ENCODE peak calls at places on chromosome 2, in ten cellular contexts. One of them, this sample, is unnamed.

GRCh38 chr2:73888388-73888787 is 4.4 kb upstream of the ACTG2 start:
- DNase-seq in NCI-H2227 treated with DMSO at 0.1 percent for 48 hours: no peak
- DNase-seq in stimulated activated effector memory CD8-positive, alpha-beta T cell treated with anti-CD3 and anti-CD28 coated beads, Interleukin-12 subunit alpha, Interleukin-12 subunit beta, amount 100 ng/mL, for 72 hours: no peak
- DNase-seq in ovary: no peak
- DNase-seq in CD4-positive, CD25-positive, alpha-beta regulatory T cell: peak
- DNase-seq in stimulated activated CD8-positive, alpha-beta memory T cell treated with anti-CD3 and anti-CD28 coated beads, Interleukin-4, amount 100 ng/mL, for 24 hours: no peak
- DNase-seq in activated naive CD4-positive, alpha-beta T cell treated with Interleukin-2 at 50 U/mL for 16 hours: no peak
- DNase-seq in stimulated activated CD4-positive, alpha-beta T cell treated with anti-CD3 and anti-CD28 coated beads, Interleukin-15, amount 100 ng/mL, for 1 hour: no peak
- DNase-seq in heart right ventricle: no peak
- DNase-seq in activated T-helper 1 cell treated with anti-CD3 and anti-CD28 coated beads, Interleukin-2, amount 50 U/mL, for 16 hours: no peak
- DNase-seq in this sample: no peak

GRCh38 chr2:215960825-215961224 is 52.5 kb downstream of the MREG start:
- DNase-seq in NCI-H2227 treated with DMSO at 0.1 percent for 48 hours: no peak
- DNase-seq in stimulated activated effector memory CD8-positive, alpha-beta T cell treated with anti-CD3 and anti-CD28 coated beads, Interleukin-12 subunit alpha, Interleukin-12 subunit beta, amount 100 ng/mL, for 72 hours: no peak
- DNase-seq in ovary: no peak
- DNase-seq in CD4-positive, CD25-positive, alpha-beta regulatory T cell: no peak
- DNase-seq in stimulated activated CD8-positive, alpha-beta memory T cell treated with anti-CD3 and anti-CD28 coated beads, Interleukin-4, amount 100 ng/mL, for 24 hours: no peak
- DNase-seq in activated naive CD4-positive, alpha-beta T cell treated with Interleukin-2 at 50 U/mL for 16 hours: no peak
- DNase-seq in stimulated activated CD4-positive, alpha-beta T cell treated with anti-CD3 and anti-CD28 coated beads, Interleukin-15, amount 100 ng/mL, for 1 hour: no peak
- DNase-seq in heart right ventricle: no peak
- DNase-seq in activated T-helper 1 cell treated with anti-CD3 and anti-CD28 coated beads, Interleukin-2, amount 50 U/mL, for 16 hours: no peak
- DNase-seq in this sample: no peak

GRCh38 chr2:231683907-231684306 is 24.4 kb upstream of the PTMA start:
- DNase-seq in NCI-H2227 treated with DMSO at 0.1 percent for 48 hours: no peak
- DNase-seq in stimulated activated effector memory CD8-positive, alpha-beta T cell treated with anti-CD3 and anti-CD28 coated beads, Interleukin-12 subunit alpha, Interleukin-12 subunit beta, amount 100 ng/mL, for 72 hours: no peak
- DNase-seq in ovary: no peak
- DNase-seq in CD4-positive, CD25-positive, alpha-beta regulatory T cell: no peak
- DNase-seq in stimulated activated CD8-positive, alpha-beta memory T cell treated with anti-CD3 and anti-CD28 coated beads, Interleukin-4, amount 100 ng/mL, for 24 hours: no peak
- DNase-seq in activated naive CD4-positive, alpha-beta T cell treated with Interleukin-2 at 50 U/mL for 16 hours: no peak
- DNase-seq in stimulated activated CD4-positive, alpha-beta T cell treated with anti-CD3 and anti-CD28 coated beads, Interleukin-15, amount 100 ng/mL, for 1 hour: no peak
- DNase-seq in heart right ventricle: no peak
- DNase-seq in activated T-helper 1 cell treated with anti-CD3 and anti-CD28 coated beads, Interleukin-2, amount 50 U/mL, for 16 hours: no peak
- DNase-seq in this sample: no peak

GRCh38 chr2:119290859-119291587 is 67.4 kb downstream of the STEAP3 start:
- DNase-seq in NCI-H2227 treated with DMSO at 0.1 percent for 48 hours: peak
- DNase-seq in stimulated activated effector memory CD8-positive, alpha-beta T cell treated with anti-CD3 and anti-CD28 coated beads, Interleukin-12 subunit alpha, Interleukin-12 subunit beta, amount 100 ng/mL, for 72 hours: no peak
- DNase-seq in ovary: peak
- DNase-seq in CD4-positive, CD25-positive, alpha-beta regulatory T cell: no peak
- DNase-seq in stimulated activated CD8-positive, alpha-beta memory T cell treated with anti-CD3 and anti-CD28 coated beads, Interleukin-4, amount 100 ng/mL, for 24 hours: peak
- DNase-seq in activated naive CD4-positive, alpha-beta T cell treated with Interleukin-2 at 50 U/mL for 16 hours: peak
- DNase-seq in stimulated activated CD4-positive, alpha-beta T cell treated with anti-CD3 and anti-CD28 coated beads, Interleukin-15, amount 100 ng/mL, for 1 hour: peak
- DNase-seq in heart right ventricle: peak
- DNase-seq in activated T-helper 1 cell treated with anti-CD3 and anti-CD28 coated beads, Interleukin-2, amount 50 U/mL, for 16 hours: peak
- DNase-seq in this sample: no peak

GRCh38 chr2:127388423-127389164 is 819 bp upstream of the MAP3K2 start:
- DNase-seq in NCI-H2227 treated with DMSO at 0.1 percent for 48 hours: no peak
- DNase-seq in stimulated activated effector memory CD8-positive, alpha-beta T cell treated with anti-CD3 and anti-CD28 coated beads, Interleukin-12 subunit alpha, Interleukin-12 subunit beta, amount 100 ng/mL, for 72 hours: no peak
- DNase-seq in ovary: no peak
- DNase-seq in CD4-positive, CD25-positive, alpha-beta regulatory T cell: no peak
- DNase-seq in stimulated activated CD8-positive, alpha-beta memory T cell treated with anti-CD3 and anti-CD28 coated beads, Interleukin-4, amount 100 ng/mL, for 24 hours: no peak
- DNase-seq in activated naive CD4-positive, alpha-beta T cell treated with Interleukin-2 at 50 U/mL for 16 hours: peak
- DNase-seq in stimulated activated CD4-positive, alpha-beta T cell treated with anti-CD3 and anti-CD28 coated beads, Interleukin-15, amount 100 ng/mL, for 1 hour: no peak
- DNase-seq in heart right ventricle: no peak
- DNase-seq in activated T-helper 1 cell treated with anti-CD3 and anti-CD28 coated beads, Interleukin-2, amount 50 U/mL, for 16 hours: no peak
- DNase-seq in this sample: no peak

GRCh38 chr2:187819624-187820023 is 265.4 kb upstream of the TFPI start:
- DNase-seq in NCI-H2227 treated with DMSO at 0.1 percent for 48 hours: no peak
- DNase-seq in stimulated activated effector memory CD8-positive, alpha-beta T cell treated with anti-CD3 and anti-CD28 coated beads, Interleukin-12 subunit alpha, Interleukin-12 subunit beta, amount 100 ng/mL, for 72 hours: no peak
- DNase-seq in ovary: no peak
- DNase-seq in CD4-positive, CD25-positive, alpha-beta regulatory T cell: no peak
- DNase-seq in stimulated activated CD8-positive, alpha-beta memory T cell treated with anti-CD3 and anti-CD28 coated beads, Interleukin-4, amount 100 ng/mL, for 24 hours: no peak
- DNase-seq in activated naive CD4-positive, alpha-beta T cell treated with Interleukin-2 at 50 U/mL for 16 hours: no peak
- DNase-seq in stimulated activated CD4-positive, alpha-beta T cell treated with anti-CD3 and anti-CD28 coated beads, Interleukin-15, amount 100 ng/mL, for 1 hour: no peak
- DNase-seq in heart right ventricle: no peak
- DNase-seq in activated T-helper 1 cell treated with anti-CD3 and anti-CD28 coated beads, Interleukin-2, amount 50 U/mL, for 16 hours: no peak
- DNase-seq in this sample: no peak

GRCh38 chr2:68458962-68459361 is 8.1 kb downstream of the FBXO48 start:
- DNase-seq in NCI-H2227 treated with DMSO at 0.1 percent for 48 hours: no peak
- DNase-seq in stimulated activated effector memory CD8-positive, alpha-beta T cell treated with anti-CD3 and anti-CD28 coated beads, Interleukin-12 subunit alpha, Interleukin-12 subunit beta, amount 100 ng/mL, for 72 hours: no peak
- DNase-seq in ovary: no peak
- DNase-seq in CD4-positive, CD25-positive, alpha-beta regulatory T cell: no peak
- DNase-seq in stimulated activated CD8-positive, alpha-beta memory T cell treated with anti-CD3 and anti-CD28 coated beads, Interleukin-4, amount 100 ng/mL, for 24 hours: no peak
- DNase-seq in activated naive CD4-positive, alpha-beta T cell treated with Interleukin-2 at 50 U/mL for 16 hours: no peak
- DNase-seq in stimulated activated CD4-positive, alpha-beta T cell treated with anti-CD3 and anti-CD28 coated beads, Interleukin-15, amount 100 ng/mL, for 1 hour: no peak
- DNase-seq in heart right ventricle: no peak
- DNase-seq in activated T-helper 1 cell treated with anti-CD3 and anti-CD28 coated beads, Interleukin-2, amount 50 U/mL, for 16 hours: no peak
- DNase-seq in this sample: no peak

GRCh38 chr2:85189606-85190270 is 56.5 kb downstream of the TCF7L1 start:
- DNase-seq in NCI-H2227 treated with DMSO at 0.1 percent for 48 hours: no peak
- DNase-seq in stimulated activated effector memory CD8-positive, alpha-beta T cell treated with anti-CD3 and anti-CD28 coated beads, Interleukin-12 subunit alpha, Interleukin-12 subunit beta, amount 100 ng/mL, for 72 hours: no peak
- DNase-seq in ovary: no peak
- DNase-seq in CD4-positive, CD25-positive, alpha-beta regulatory T cell: no peak
- DNase-seq in stimulated activated CD8-positive, alpha-beta memory T cell treated with anti-CD3 and anti-CD28 coated beads, Interleukin-4, amount 100 ng/mL, for 24 hours: no peak
- DNase-seq in activated naive CD4-positive, alpha-beta T cell treated with Interleukin-2 at 50 U/mL for 16 hours: no peak
- DNase-seq in stimulated activated CD4-positive, alpha-beta T cell treated with anti-CD3 and anti-CD28 coated beads, Interleukin-15, amount 100 ng/mL, for 1 hour: no peak
- DNase-seq in heart right ventricle: no peak
- DNase-seq in activated T-helper 1 cell treated with anti-CD3 and anti-CD28 coated beads, Interleukin-2, amount 50 U/mL, for 16 hours: no peak
- DNase-seq in this sample: no peak

GRCh38 chr2:219441451-219442205 is 7.0 kb downstream of the SPEG start:
- DNase-seq in NCI-H2227 treated with DMSO at 0.1 percent for 48 hours: peak
- DNase-seq in stimulated activated effector memory CD8-positive, alpha-beta T cell treated with anti-CD3 and anti-CD28 coated beads, Interleukin-12 subunit alpha, Interleukin-12 subunit beta, amount 100 ng/mL, for 72 hours: no peak
- DNase-seq in ovary: peak
- DNase-seq in CD4-positive, CD25-positive, alpha-beta regulatory T cell: peak
- DNase-seq in stimulated activated CD8-positive, alpha-beta memory T cell treated with anti-CD3 and anti-CD28 coated beads, Interleukin-4, amount 100 ng/mL, for 24 hours: peak
- DNase-seq in activated naive CD4-positive, alpha-beta T cell treated with Interleukin-2 at 50 U/mL for 16 hours: peak
- DNase-seq in stimulated activated CD4-positive, alpha-beta T cell treated with anti-CD3 and anti-CD28 coated beads, Interleukin-15, amount 100 ng/mL, for 1 hour: peak
- DNase-seq in heart right ventricle: no peak
- DNase-seq in activated T-helper 1 cell treated with anti-CD3 and anti-CD28 coated beads, Interleukin-2, amount 50 U/mL, for 16 hours: peak
- DNase-seq in this sample: no peak

GRCh38 chr2:163604941-163605555 is 130.8 kb downstream of the FIGN start:
- DNase-seq in NCI-H2227 treated with DMSO at 0.1 percent for 48 hours: no peak
- DNase-seq in stimulated activated effector memory CD8-positive, alpha-beta T cell treated with anti-CD3 and anti-CD28 coated beads, Interleukin-12 subunit alpha, Interleukin-12 subunit beta, amount 100 ng/mL, for 72 hours: no peak
- DNase-seq in ovary: no peak
- DNase-seq in CD4-positive, CD25-positive, alpha-beta regulatory T cell: no peak
- DNase-seq in stimulated activated CD8-positive, alpha-beta memory T cell treated with anti-CD3 and anti-CD28 coated beads, Interleukin-4, amount 100 ng/mL, for 24 hours: no peak
- DNase-seq in activated naive CD4-positive, alpha-beta T cell treated with Interleukin-2 at 50 U/mL for 16 hours: no peak
- DNase-seq in stimulated activated CD4-positive, alpha-beta T cell treated with anti-CD3 and anti-CD28 coated beads, Interleukin-15, amount 100 ng/mL, for 1 hour: no peak
- DNase-seq in heart right ventricle: no peak
- DNase-seq in activated T-helper 1 cell treated with anti-CD3 and anti-CD28 coated beads, Interleukin-2, amount 50 U/mL, for 16 hours: no peak
- DNase-seq in this sample: no peak